ENCODE peak calls at places on chromosomes 1 and 21, in ten cellular contexts. K is epithelial cell of esophagus, D is OCI-LY7, V is neural crest cell, F is nephron progenitor cell, B is spleen, C is colonic mucosa, W is thoracic aorta, Y is MM.1S, H is AG10803. E is an unnamed sample.

GRCh38 chr1:94382163-94382562 is 36.0 kb upstream of the ABCD3 start:
- DNase-seq in K (peak; percentile 64), D (no peak), V (no peak), F (no peak), B (no peak), C (peak; percentile 74), W (no peak), Y (no peak), H (no peak), E (no peak)

GRCh38 chr1:209758360-209758759 is 2.5 kb downstream of the TRAF3IP3 start:
- DNase-seq in K (no peak), D (no peak), V (no peak), F (no peak), B (no peak), C (no peak), W (no peak), Y (no peak), H (no peak), E (no peak)

GRCh38 chr1:241482761-241483250 is 36.7 kb downstream of the FH start:
- DNase-seq in K (peak; percentile 67), D (no peak), V (no peak), F (no peak), B (no peak), C (no peak), W (no peak), Y (no peak), H (peak; percentile 87), E (peak; percentile 87)

GRCh38 chr1:89954401-89954800 is 40.5 kb upstream of the ZNF326 start:
- DNase-seq in K (peak; percentile 48), D (no peak), V (no peak), F (no peak), B (no peak), C (no peak), W (no peak), Y (no peak), H (no peak), E (no peak)

GRCh38 chr1:235783148-235783776 is 83.4 kb downstream of the LYST start:
- DNase-seq in K (peak; percentile 44), D (peak; percentile 47), V (no peak), F (no peak), B (no peak), C (no peak), W (no peak), Y (peak; percentile 49), H (peak; percentile 61), E (peak; percentile 16)

GRCh38 chr1:19710825-19711611 is 46.3 kb downstream of the HTR6 start:
- DNase-seq in K (no peak), D (no peak), V (no peak), F (peak; percentile 17), B (no peak), C (no peak), W (no peak), Y (no peak), H (no peak), E (no peak)

GRCh38 chr1:201361652-201362504 is 15.6 kb downstream of the TNNT2 start:
- DNase-seq in K (peak; percentile 59), D (peak; percentile 54), V (peak; percentile 65), F (peak; percentile 73), B (peak; percentile 72), C (peak; percentile 38), W (no peak), Y (peak; percentile 50), H (peak; percentile 25), E (peak; percentile 68)

GRCh38 chr1:108049083-108049819 is 84.3 kb upstream of the VAV3 start:
- DNase-seq in K (no peak), D (peak; percentile 36), V (peak; percentile 27), F (peak; percentile 25), B (peak; percentile 81), C (no peak), W (no peak), Y (no peak), H (peak; percentile 38), E (peak; percentile 70)

GRCh38 chr21:20997633-20998455 is at the start of gene NCAM2:
- DNase-seq in K (peak; percentile 57), D (no peak), V (peak; percentile 67), F (peak; percentile 84), B (peak; percentile 89), C (peak; percentile 54), W (no peak), Y (peak; percentile 87), H (peak; percentile 87), E (peak; percentile 80)

GRCh38 chr21:20997308-20997632 is 939 bp upstream of the NCAM2 start:
- DNase-seq in K (no peak), D (no peak), V (no peak), F (peak; percentile 20), B (no peak), C (no peak), W (no peak), Y (no peak), H (no peak), E (no peak)

GRCh38 chr21:20998456-20998789 is 214 bp downstream of the NCAM2 start:
- DNase-seq in K (no peak), D (no peak), V (no peak), F (no peak), B (no peak), C (no peak), W (no peak), Y (no peak), H (no peak), E (no peak)

GRCh38 chr21:20996421-20997307 is 1.5 kb upstream of the NCAM2 start:
- DNase-seq in K (no peak), D (no peak), V (no peak), F (peak; percentile 6), B (no peak), C (no peak), W (no peak), Y (no peak), H (peak; percentile 4), E (no peak)

GRCh38 chr21:20994790-20995189 is 3.4 kb upstream of the NCAM2 start:
- DNase-seq in K (no peak), D (no peak), V (no peak), F (no peak), B (no peak), C (no peak), W (no peak), Y (no peak), H (no peak), E (no peak)
- TF ChIP-seq CTCF in K (no peak), D (no peak), V (no peak), F (no peak), B (no peak), C (no peak), W (no peak), Y (no peak), H (no peak), E (no peak)

GRCh38 chr21:38072489-38072888 is 156.2 kb upstream of the KCNJ6 start:
- DNase-seq in K (no peak), D (no peak), V (no peak), F (no peak), B (no peak), C (no peak), W (no peak), Y (no peak), H (no peak), E (no peak)

GRCh38 chr21:38081663-38082062 is 165.4 kb upstream of the KCNJ6 start:
- DNase-seq in K (no peak), D (no peak), V (no peak), F (no peak), B (no peak), C (no peak), W (no peak), Y (no peak), H (no peak), E (no peak)

GRCh38 chr21:38080888-38081287 is 164.6 kb upstream of the KCNJ6 start:
- DNase-seq in K (no peak), D (no peak), V (no peak), F (no peak), B (no peak), C (no peak), W (no peak), Y (no peak), H (no peak), E (no peak)

GRCh38 chr21:38075833-38076567 is 159.7 kb upstream of the KCNJ6 start:
- DNase-seq in K (no peak), D (no peak), V (no peak), F (no peak), B (no peak), C (no peak), W (no peak), Y (no peak), H (no peak), E (no peak)

DNA sequence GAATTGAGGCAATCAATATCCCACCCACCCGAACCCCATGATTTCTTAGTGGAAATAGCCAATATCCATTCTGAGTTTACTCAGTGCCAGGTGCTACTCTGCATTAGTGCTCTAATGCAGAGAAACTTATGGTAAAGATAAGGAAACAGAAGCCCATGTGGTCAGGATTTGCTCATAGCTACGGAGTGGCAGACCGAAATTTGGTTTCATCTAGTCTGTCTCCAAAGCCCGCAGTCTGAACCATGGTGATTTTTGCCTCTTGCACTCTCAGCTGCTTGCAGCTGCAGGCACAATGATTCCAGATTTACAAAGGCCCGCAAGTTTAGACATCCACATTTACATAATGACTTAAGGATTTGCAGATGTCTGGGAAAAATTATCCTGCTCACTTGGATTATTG is 161.2 kb upstream of the KCNJ6 start:
- DNase-seq in K (no peak), D (no peak), V (no peak), F (no peak), B (no peak), C (no peak), W (no peak), Y (no peak), H (no peak), E (peak; percentile 2)
- TF ChIP-seq CTCF in K (no peak), D (no peak), V (no peak), F (no peak), B (no peak), C (no peak), W (no peak), Y (no peak), H (no peak), E (no peak)

GRCh38 chr21:38402795-38403194 is 95.5 kb downstream of the ERG start:
- DNase-seq in K (no peak), D (no peak), V (no peak), F (no peak), B (no peak), C (no peak), W (no peak), Y (no peak), H (no peak), E (no peak)
- TF ChIP-seq CTCF in K (no peak), D (no peak), V (no peak), F (no peak), B (no peak), C (no peak), W (no peak), Y (no peak), H (no peak), E (no peak)

GRCh38 chr1:246418565-246419312 is 88.3 kb downstream of the SMYD3 start:
- DNase-seq in K (no peak), D (no peak), V (no peak), F (no peak), B (no peak), C (no peak), W (no peak), Y (no peak), H (no peak), E (no peak)

GRCh38 chr1:246417152-246417812 is 89.8 kb downstream of the SMYD3 start:
- DNase-seq in K (peak; percentile 51), D (no peak), V (no peak), F (no peak), B (no peak), C (no peak), W (no peak), Y (no peak), H (peak; percentile 62), E (peak; percentile 80)

GRCh38 chr1:246415028-246415427 is 92.1 kb downstream of the SMYD3 start:
- DNase-seq in K (no peak), D (no peak), V (no peak), F (no peak), B (no peak), C (no peak), W (no peak), Y (no peak), H (no peak), E (no peak)

GRCh38 chr1:246416261-246416660 is 90.8 kb downstream of the SMYD3 start:
- DNase-seq in K (no peak), D (no peak), V (no peak), F (no peak), B (no peak), C (no peak), W (no peak), Y (no peak), H (no peak), E (no peak)

DNA sequence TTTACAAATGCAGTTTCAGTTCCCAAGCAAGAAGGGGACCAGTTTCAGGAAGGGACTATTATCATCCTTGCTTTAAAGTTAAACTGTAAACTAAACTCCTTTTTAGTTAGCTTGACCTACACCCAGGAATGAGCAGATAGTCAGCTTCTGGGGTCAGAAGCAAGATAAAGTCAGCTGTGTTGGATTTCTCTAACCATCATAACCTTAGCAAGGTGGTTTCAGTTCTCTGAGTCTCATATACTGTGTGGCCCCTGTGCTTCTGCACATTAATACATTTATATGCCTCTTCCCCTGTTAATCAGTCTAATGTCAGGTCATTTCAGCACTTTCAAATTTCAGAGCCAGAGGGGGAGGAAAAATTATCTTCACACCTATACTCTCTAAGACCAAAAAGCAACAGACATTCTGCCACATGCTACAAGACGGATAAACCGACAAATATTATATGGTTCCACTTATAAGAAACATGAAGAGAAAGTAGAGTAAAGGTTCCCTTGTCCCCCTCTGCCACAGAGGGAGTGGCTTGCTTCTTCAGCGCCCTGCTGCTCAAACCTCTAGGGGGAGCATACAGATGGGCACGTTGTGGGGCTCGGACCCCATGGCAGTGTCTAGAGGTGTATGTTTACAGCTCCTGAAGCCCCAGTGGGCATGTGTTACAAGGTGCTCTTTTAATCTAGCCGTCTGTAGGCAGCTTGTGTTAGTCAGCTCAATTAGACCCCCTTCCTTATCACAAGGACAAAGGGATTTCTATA is 89.1 kb downstream of the SMYD3 start:
- DNase-seq in K (no peak), D (no peak), V (no peak), F (no peak), B (no peak), C (no peak), W (no peak), Y (no peak), H (no peak), E (no peak)
- TF ChIP-seq CTCF in K (no peak), D (peak; percentile 17), V (no peak), F (no peak), B (no peak), C (no peak), W (no peak), Y (no peak), H (no peak), E (no peak)